ENCODE peak calls at places on chromosomes 2 and 18, in six cellular contexts. R, Y, V, P, U and X are unnamed samples.

GRCh38 chr2:11551569-11552259 is 17.9 kb downstream of the GREB1 start:
- DNase-seq in V (no peak), Y (no peak), U (no peak), R (no peak), P (no peak), X (no peak)

GRCh38 chr18:48228301-48228715 is 180.9 kb downstream of the ZBTB7C start:
- DNase-seq in U (peak; percentile 17), V (peak; percentile 39), P (no peak), Y (no peak), R (no peak), X (no peak)

GRCh38 chr2:18373664-18374063 is 186.8 kb downstream of the RDH14 start:
- DNase-seq in P (no peak), R (no peak), U (no peak), Y (no peak), V (no peak), X (no peak)

GRCh38 chr2:85468704-85469349 is 50.3 kb downstream of the SH2D6 start:
- DNase-seq in P (no peak), R (peak; percentile 56), U (peak; percentile 47), Y (peak; percentile 83), V (peak; percentile 95), X (peak; percentile 41)

GRCh38 chr2:1744446-1745170 is at the start of gene PXDN:
- DNase-seq in U (peak; percentile 83), V (peak; percentile 67), P (no peak), Y (peak; percentile 72), R (peak; percentile 80), X (no peak)

GRCh38 chr18:39751926-39752325 is 2186.3 kb upstream of the CELF4 start:
- DNase-seq in Y (no peak), U (no peak), R (no peak), V (no peak), P (no peak), X (no peak)

GRCh38 chr2:205684871-205685313 is 2.6 kb downstream of the NRP2 start:
- DNase-seq in Y (peak; percentile 55), P (no peak), R (no peak), V (no peak), U (peak; percentile 42), X (no peak)

GRCh38 chr2:127826047-127826446 is 15.1 kb upstream of the WDR33 start:
- DNase-seq in U (no peak), P (no peak), R (no peak), V (peak; percentile 18), Y (no peak), X (no peak)

GRCh38 chr2:155377931-155378444 is 679.5 kb downstream of the KCNJ3 start:
- DNase-seq in U (peak; percentile 18), Y (no peak), R (no peak), P (peak; percentile 56), V (no peak), X (no peak)

GRCh38 chr2:174328309-174329156 is 6.2 kb upstream of the SP9 start:
- DNase-seq in U (no peak), V (no peak), Y (peak; percentile 74), R (peak; percentile 29), P (no peak), X (no peak)

GRCh38 chr2:174325932-174326879 is 8.5 kb upstream of the SP9 start:
- DNase-seq in P (peak; percentile 43), V (no peak), U (peak; percentile 52), Y (peak; percentile 86), R (no peak), X (no peak)

GRCh38 chr2:174327958-174328308 is 6.8 kb upstream of the SP9 start:
- DNase-seq in V (no peak), R (no peak), U (no peak), Y (no peak), P (no peak), X (no peak)

GRCh38 chr2:174327559-174327897 is 7.2 kb upstream of the SP9 start:
- DNase-seq in U (no peak), V (no peak), R (no peak), P (no peak), Y (no peak), X (no peak)

GRCh38 chr2:174326880-174327558 is 7.7 kb upstream of the SP9 start:
- DNase-seq in V (no peak), P (no peak), U (no peak), R (no peak), Y (peak; percentile 55), X (no peak)
- TF ChIP-seq EZH2 in V (no peak), P (no peak), U (peak; percentile 80), R (peak; percentile 85), Y (peak; percentile 69), X (peak; percentile 81)

GRCh38 chr2:26691881-26692813 is at the start of gene KCNK3:
- DNase-seq in V (no peak), Y (peak; percentile 83), P (no peak), R (peak; percentile 86), U (peak; percentile 40), X (no peak)

GRCh38 chr2:26694001-26694400 is 1.5 kb downstream of the KCNK3 start:
- DNase-seq in P (no peak), V (no peak), U (no peak), Y (no peak), R (no peak), X (no peak)

GRCh38 chr2:26692814-26693286 is 328 bp downstream of the KCNK3 start:
- DNase-seq in R (no peak), U (peak; percentile 21), P (no peak), Y (peak; percentile 79), V (no peak), X (no peak)

GRCh38 chr2:26691140-26691539 is 1.4 kb upstream of the KCNK3 start:
- DNase-seq in V (no peak), Y (no peak), P (no peak), R (no peak), U (no peak), X (no peak)

DNA sequence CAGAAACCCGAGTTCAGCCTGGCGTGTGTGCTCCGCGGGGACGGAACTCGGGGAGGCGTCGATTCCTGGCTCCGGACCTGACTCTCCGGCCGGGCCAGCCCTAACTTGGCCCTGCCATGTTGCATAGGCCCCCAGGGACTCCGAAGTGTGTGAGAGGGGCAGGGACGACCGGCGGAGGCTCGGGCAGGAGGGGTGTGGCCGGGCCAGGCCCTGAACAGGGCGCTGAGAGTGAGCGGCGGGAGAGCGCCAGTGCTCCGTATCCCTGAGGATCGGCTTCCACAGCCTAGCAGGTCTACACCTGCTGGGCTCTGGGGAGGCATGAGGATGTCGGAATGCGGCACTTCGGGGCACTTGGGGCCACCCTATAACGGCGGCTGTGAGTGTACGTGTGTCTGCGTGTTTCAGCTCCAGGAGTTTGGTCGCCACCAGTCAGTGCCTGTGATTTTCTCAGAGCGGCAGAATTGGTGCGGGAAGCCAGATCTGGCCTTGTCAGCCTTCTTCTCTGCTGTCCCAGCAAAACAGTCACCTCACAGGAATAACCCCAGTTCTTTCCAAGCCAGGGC is 846 bp downstream of the KCNK3 start:
- DNase-seq in U (no peak), Y (peak; percentile 44), P (no peak), R (peak; percentile 15), V (no peak), X (no peak)
- TF ChIP-seq EZH2 in U (no peak), Y (no peak), P (no peak), R (no peak), V (no peak), X (peak; percentile 98)

DNA sequence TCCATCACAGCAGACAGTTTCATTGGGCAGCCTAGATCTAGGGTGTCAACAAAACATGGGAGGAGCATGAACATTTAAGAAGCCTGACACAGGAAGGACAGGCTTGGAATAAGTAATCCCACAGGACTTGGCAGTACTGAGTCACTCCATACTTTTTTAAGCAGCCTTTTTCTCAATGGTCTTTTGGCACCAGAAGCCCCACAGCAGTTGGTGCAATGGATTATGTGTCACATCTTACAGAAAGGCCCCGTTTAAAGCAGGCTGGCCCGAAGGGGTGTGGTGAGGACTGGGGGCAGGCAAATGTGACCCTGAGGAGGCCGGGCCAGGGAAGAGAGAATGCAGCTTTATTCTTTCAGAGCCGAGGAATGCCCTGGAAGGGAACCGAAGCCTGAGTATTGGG is 26.6 kb downstream of the SPTBN1 start:
- DNase-seq in Y (no peak), U (peak; percentile 94), P (no peak), R (no peak), V (peak; percentile 28), X (no peak)
- TF ChIP-seq EZH2 in Y (no peak), U (no peak), P (no peak), R (no peak), V (no peak), X (no peak)

GRCh38 chr2:45910473-45911060 is 259.1 kb downstream of the PRKCE start:
- DNase-seq in Y (no peak), R (no peak), P (no peak), U (no peak), V (no peak), X (no peak)
- TF ChIP-seq EZH2 in Y (no peak), R (no peak), P (no peak), U (no peak), V (no peak), X (no peak)

GRCh38 chr2:161416294-161416632 is at the start of gene TBR1:
- DNase-seq in Y (peak; percentile 23), R (no peak), P (no peak), V (no peak), U (peak; percentile 21), X (no peak)

GRCh38 chr2:161417428-161418274 is 1.6 kb downstream of the TBR1 start:
- DNase-seq in P (no peak), Y (no peak), V (no peak), R (no peak), U (no peak), X (no peak)

GRCh38 chr2:161418275-161418714 is 2.2 kb downstream of the TBR1 start:
- DNase-seq in V (no peak), U (no peak), R (no peak), P (no peak), Y (peak; percentile 16), X (no peak)

GRCh38 chr2:161415467-161416293 is 417 bp upstream of the TBR1 start:
- DNase-seq in Y (peak; percentile 42), U (peak; percentile 15), P (no peak), R (no peak), V (no peak), X (no peak)

GRCh38 chr2:161416633-161417427 is 733 bp downstream of the TBR1 start:
- DNase-seq in R (no peak), P (no peak), Y (peak; percentile 53), U (no peak), V (no peak), X (no peak)
- TF ChIP-seq EZH2 in R (peak; percentile 97), P (no peak), Y (peak; percentile 95), U (peak; percentile 94), V (no peak), X (peak; percentile 49)

DNA sequence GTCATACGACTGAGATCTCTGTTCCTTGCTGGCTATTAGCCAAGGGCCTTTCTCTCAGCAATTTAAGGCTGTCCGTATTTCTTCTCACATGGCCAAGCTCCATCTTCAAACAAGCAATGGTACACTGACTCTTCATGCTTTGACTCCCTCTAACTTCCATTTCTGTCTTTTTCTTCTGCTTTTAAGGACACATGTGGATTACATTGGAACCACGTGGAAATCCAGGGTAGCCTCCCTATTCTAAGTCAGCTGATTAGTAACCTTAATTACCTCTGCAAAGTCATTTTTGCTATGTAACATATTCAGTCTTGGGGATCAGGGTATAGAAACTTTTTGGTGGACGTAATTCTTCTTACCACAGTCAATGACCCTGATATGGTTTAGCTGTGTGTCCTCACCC is 41.5 kb upstream of the ZNF396 start:
- DNase-seq in V (no peak), R (no peak), U (no peak), P (no peak), Y (no peak), X (no peak)
- TF ChIP-seq EZH2 in V (no peak), R (no peak), U (no peak), P (no peak), Y (no peak), X (no peak)